ENCODE peak calls at places on chromosomes 3 and 15, in nine cellular contexts. O is osteoblast, R is A673, B is right cardiac atrium, K is fibroblast of lung, Q is IMR-90, Y is AG09309, C is upper lobe of right lung, F is fibroblast of pulmonary artery. M is an unnamed sample.

GRCh38 chr3:71031914-71032521 is 551.5 kb downstream of the FOXP1 start:
- DNase-seq in O (no peak), R (no peak), B (peak), K (no peak), Q (no peak), Y (no peak), C (no peak), F (peak), M (no peak)

GRCh38 chr15:43550527-43551363 is 33.3 kb downstream of the MAP1A start:
- DNase-seq in O (peak), R (no peak), B (no peak), K (peak), Q (peak), Y (peak), C (no peak), F (peak), M (peak)

GRCh38 chr3:110180733-110181132 is 843.4 kb upstream of the DPPA4 start:
- DNase-seq in O (no peak), R (no peak), B (no peak), K (peak), Q (peak), Y (peak), C (no peak), F (peak), M (peak)

GRCh38 chr3:129503387-129504010 is 24.9 kb upstream of the RHO start:
- DNase-seq in O (no peak), R (peak), B (peak), K (peak), Q (peak), Y (no peak), C (no peak), F (no peak), M (peak)

GRCh38 chr3:59545369-59545768 is 495.5 kb upstream of the CFAP20DC start:
- DNase-seq in O (no peak), R (peak), B (no peak), K (peak), Q (no peak), Y (no peak), C (no peak), F (peak), M (no peak)

GRCh38 chr15:37837276-37837675 is 97.2 kb upstream of the TMCO5A start:
- DNase-seq in O (no peak), R (no peak), B (no peak), K (peak), Q (peak), Y (no peak), C (no peak), F (peak), M (no peak)

GRCh38 chr15:56838085-56838484 is 80.4 kb upstream of the TCF12 start:
- DNase-seq in O (no peak), R (no peak), B (no peak), K (no peak), Q (no peak), Y (no peak), C (no peak), F (no peak), M (no peak)

GRCh38 chr15:68629519-68630204 is 50.9 kb downstream of the CORO2B start:
- DNase-seq in O (no peak), R (no peak), B (no peak), K (no peak), Q (no peak), Y (no peak), C (no peak), F (no peak), M (no peak)

GRCh38 chr15:69045810-69046209 is 31.3 kb downstream of the NOX5 start:
- DNase-seq in O (no peak), R (no peak), B (no peak), K (peak), Q (peak), Y (no peak), C (no peak), F (peak), M (peak)

GRCh38 chr3:181722156-181722555 is 10.4 kb downstream of the SOX2 start:
- DNase-seq in O (no peak), R (no peak), B (no peak), K (no peak), Q (no peak), Y (no peak), C (no peak), F (no peak), M (no peak)
- H3K4me3 ChIP-seq in O (no peak), R (no peak), B (no peak), K (no peak), Q (no peak), Y (no peak), C (no peak), F (no peak), M (no peak)

GRCh38 chr15:101140697-101141065 is 111.2 kb downstream of the CHSY1 start:
- DNase-seq in O (no peak), R (no peak), B (no peak), K (no peak), Q (no peak), Y (no peak), C (no peak), F (no peak), M (no peak)

GRCh38 chr15:101141926-101142527 is 109.8 kb downstream of the CHSY1 start:
- DNase-seq in O (peak), R (no peak), B (no peak), K (no peak), Q (no peak), Y (no peak), C (no peak), F (no peak), M (no peak)

GRCh38 chr15:101138913-101139880 is 112.7 kb downstream of the CHSY1 start:
- DNase-seq in O (peak), R (no peak), B (no peak), K (peak), Q (peak), Y (no peak), C (no peak), F (no peak), M (no peak)

GRCh38 chr15:101138086-101138660 is 113.7 kb downstream of the CHSY1 start:
- DNase-seq in O (peak), R (no peak), B (no peak), K (no peak), Q (no peak), Y (no peak), C (no peak), F (no peak), M (no peak)

DNA sequence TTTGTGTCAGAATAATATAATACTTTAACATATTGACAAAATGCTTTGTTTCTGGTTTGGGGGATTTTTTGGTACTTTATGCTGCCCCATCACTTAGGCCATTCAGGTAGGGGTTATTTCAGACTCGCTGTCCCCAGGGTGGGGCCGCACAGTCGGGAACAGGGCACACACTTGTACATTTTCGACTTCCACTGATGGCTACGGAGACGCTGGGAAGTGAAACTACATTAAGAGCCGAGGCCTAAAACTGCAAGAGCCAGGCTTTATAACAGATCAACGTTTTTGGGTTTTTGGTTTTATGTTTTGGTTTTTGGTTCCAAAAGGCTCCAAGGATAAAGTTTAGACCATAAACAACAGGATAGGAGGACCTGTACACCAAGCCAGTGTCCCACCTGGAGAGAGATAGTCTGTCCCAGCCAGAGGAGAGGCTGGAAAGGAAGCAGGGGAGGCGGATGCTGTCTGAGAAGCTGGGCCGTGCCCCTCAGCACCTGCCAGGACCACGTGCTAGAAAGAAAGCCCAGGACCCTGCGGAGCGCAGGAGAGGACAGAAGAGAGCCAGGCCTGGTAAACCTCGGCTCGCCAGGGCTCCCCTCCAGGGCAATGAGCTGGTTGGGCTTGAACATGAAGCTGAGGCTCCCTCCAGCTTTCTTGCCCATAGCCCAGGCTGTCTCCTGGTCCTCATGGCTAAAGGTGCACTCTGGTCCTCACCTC is 111.7 kb downstream of the CHSY1 start:
- DNase-seq in O (peak), R (no peak), B (no peak), K (no peak), Q (no peak), Y (no peak), C (no peak), F (no peak), M (no peak)
- H3K4me3 ChIP-seq in O (no peak), R (no peak), B (no peak), K (no peak), Q (no peak), Y (no peak), C (no peak), F (no peak), M (no peak)

DNA sequence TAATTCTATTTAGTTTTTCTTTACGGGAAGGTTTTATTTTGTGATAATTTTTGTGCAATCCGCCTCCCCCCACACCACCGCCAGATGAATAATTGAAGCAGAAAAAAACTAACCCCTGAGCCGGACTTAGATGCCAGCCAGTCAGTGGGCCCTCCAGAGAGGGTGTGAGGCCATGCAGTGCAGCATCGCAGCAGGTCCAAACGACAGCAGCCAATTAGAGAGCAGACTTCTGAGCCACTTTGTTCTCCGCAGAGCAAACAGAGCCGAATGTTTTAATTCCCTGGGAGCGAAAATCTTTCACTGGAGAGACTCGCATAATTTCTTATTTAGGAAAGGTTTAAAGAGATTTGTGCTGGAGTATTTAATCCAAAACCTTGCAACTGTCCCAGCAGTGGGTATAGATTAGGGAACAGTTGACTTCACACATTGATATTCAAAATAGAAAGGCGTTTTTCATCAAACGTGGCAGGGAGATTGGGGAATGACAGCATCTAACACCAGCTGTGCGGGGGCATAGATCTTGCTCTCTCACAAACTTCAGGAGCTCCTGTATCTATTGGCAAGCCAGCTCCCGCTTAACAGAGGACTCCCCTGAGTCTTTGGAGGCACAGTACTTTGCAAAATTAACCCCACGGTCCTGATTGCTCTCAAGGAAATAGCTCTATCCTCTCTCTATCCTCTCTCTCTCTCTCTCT is 168.1 kb downstream of the MEX3B start:
- DNase-seq in O (no peak), R (no peak), B (no peak), K (no peak), Q (no peak), Y (no peak), C (no peak), F (no peak), M (no peak)
- H3K4me3 ChIP-seq in O (no peak), R (no peak), B (no peak), K (no peak), Q (no peak), Y (no peak), C (no peak), F (no peak), M (no peak)

GRCh38 chr15:75201609-75202250 is at the start of gene C15orf39:
- DNase-seq in O (peak), R (peak), B (peak), K (peak), Q (peak), Y (peak), C (peak), F (peak), M (peak)

GRCh38 chr15:75199347-75199976 is 2.2 kb upstream of the C15orf39 start:
- DNase-seq in O (peak), R (no peak), B (peak), K (no peak), Q (no peak), Y (no peak), C (no peak), F (no peak), M (no peak)

GRCh38 chr15:75200765-75201608 is 695 bp upstream of the C15orf39 start:
- DNase-seq in O (peak), R (peak), B (peak), K (peak), Q (no peak), Y (no peak), C (peak), F (peak), M (peak)

GRCh38 chr15:75198560-75199346 is 2.9 kb upstream of the C15orf39 start:
- DNase-seq in O (peak), R (peak), B (peak), K (peak), Q (peak), Y (no peak), C (no peak), F (peak), M (peak)

DNA sequence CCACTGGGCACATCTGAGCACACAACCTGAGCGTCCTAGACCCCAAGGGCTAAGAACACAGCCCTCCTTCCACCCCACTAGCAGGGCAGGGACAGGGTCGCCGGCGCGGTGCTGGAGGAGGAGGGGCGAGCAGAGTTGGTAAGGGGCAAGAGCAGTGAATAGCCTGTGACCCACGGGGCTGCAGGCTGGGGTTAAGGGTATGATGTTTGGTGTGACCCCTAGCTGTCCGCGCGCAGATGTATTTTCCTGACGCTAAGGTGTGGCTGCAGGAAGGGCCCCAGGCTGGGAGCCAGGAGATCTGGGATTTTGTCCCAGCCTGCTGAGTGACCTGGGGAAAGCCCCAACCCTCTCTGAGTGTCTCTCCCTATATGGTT is 1.3 kb upstream of the C15orf39 start:
- DNase-seq in O (no peak), R (no peak), B (peak), K (no peak), Q (no peak), Y (no peak), C (no peak), F (no peak), M (no peak)
- H3K4me3 ChIP-seq in O (no peak), R (no peak), B (no peak), K (no peak), Q (no peak), Y (no peak), C (no peak), F (no peak), M (no peak)

GRCh38 chr15:99126195-99126594 is 21.3 kb downstream of the SYNM start:
- DNase-seq in O (no peak), R (no peak), B (no peak), K (no peak), Q (no peak), Y (no peak), C (no peak), F (no peak), M (no peak)
- H3K4me3 ChIP-seq in O (no peak), R (no peak), B (no peak), K (no peak), Q (no peak), Y (no peak), C (no peak), F (no peak), M (no peak)

DNA sequence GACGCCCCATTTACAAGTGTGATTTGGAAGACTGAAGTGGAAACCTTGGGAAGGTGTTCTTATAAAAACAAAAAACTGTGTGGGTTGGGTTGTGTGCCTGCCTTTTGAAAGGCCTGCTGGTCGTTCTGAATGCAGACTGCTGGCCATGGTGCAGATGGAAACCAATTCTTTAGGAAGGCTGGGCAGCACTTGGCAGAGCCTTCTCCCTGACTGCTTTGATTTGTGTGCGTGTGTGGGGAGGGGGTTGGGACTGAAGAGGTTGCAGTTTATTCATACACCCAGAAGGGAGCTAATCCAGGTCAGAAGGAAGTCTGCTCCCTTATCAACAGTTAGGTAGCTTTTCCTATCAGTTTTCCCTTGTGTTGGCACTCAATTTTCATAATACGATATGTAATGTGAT is 288.7 kb downstream of the SOX2 start:
- DNase-seq in O (no peak), R (no peak), B (no peak), K (no peak), Q (no peak), Y (no peak), C (no peak), F (no peak), M (no peak)
- H3K4me3 ChIP-seq in O (no peak), R (no peak), B (no peak), K (no peak), Q (no peak), Y (no peak), C (no peak), F (no peak), M (no peak)

DNA sequence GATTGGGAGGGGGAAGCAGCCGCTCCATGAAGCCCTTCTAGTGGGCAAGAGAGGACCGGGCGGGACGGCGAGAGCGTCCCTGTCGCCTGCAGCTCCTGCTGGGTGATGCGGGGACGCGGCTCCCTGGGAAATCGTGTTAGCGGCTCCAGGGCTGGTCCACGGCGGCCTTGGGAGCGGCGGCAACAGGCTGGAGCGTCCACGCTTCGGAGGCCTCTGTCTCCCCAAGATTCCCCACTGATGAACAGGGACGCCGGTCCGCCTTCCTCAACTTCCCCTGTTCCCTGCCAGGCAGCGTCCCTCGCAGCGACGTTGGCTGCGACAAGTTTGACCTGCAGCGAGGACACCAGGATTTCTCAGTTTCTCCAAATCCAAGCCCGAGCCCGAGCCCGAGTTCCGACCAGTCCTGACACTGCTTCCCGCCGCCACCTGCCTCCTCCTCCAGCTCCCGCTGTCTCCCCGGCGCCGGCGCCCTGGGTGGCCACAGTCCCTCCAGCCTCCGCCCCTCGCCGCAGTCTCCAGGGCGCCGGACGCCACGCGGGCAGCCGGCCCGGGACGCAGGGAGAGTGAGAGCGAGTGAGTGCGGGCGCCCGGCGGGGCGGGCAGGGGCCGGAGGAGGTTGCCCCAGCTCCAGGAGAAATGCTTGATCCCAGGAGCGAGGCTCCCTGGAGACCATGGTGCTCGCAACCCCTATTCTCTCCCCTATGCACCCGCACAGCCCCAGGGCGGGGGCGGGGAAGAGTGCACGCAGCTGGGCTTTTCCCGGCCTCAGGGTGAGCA is 78.1 kb upstream of the RNF7 start:
- DNase-seq in O (peak), R (peak), B (peak), K (peak), Q (peak), Y (no peak), C (peak), F (no peak), M (peak)
- H3K4me3 ChIP-seq in O (peak), R (peak), B (peak), K (peak), Q (peak), Y (peak), C (peak), F (peak), M (peak)